ENCODE peak calls at places on chromosome 3, in eight cellular contexts. V is AG04449; R is GM23248; O is HFF-Myc; C is WERI-Rb-1; D is sigmoid colon; L is CD8-positive, alpha-beta T cell; J is AG09309. U is an unnamed sample.

GRCh38 chr3:72593881-72594397 is 254.3 kb downstream of the SHQ1 start:
- DNase-seq in D (no peak), O (no peak), C (peak; percentile 31), V (peak; percentile 4), J (no peak), R (peak; percentile 24), L (no peak), U (no peak)

GRCh38 chr3:69869643-69870042 is 129.9 kb upstream of the SAMMSON start:
- DNase-seq in J (no peak), O (no peak), V (no peak), C (no peak), L (no peak), D (no peak), R (peak; percentile 16), U (no peak)

GRCh38 chr3:120093119-120093922 is 926 bp downstream of the GSK3B start:
- DNase-seq in J (peak; percentile 53), O (peak; percentile 39), L (peak; percentile 14), R (peak; percentile 63), C (no peak), D (no peak), V (no peak), U (peak; percentile 52)

GRCh38 chr3:11434017-11434526 is 161.9 kb downstream of the ATG7 start:
- DNase-seq in D (peak; percentile 80), O (peak; percentile 70), R (peak; percentile 88), V (peak; percentile 58), L (no peak), C (no peak), J (peak; percentile 63), U (no peak)

GRCh38 chr3:62028236-62028635 is 345.1 kb downstream of the FEZF2 start:
- DNase-seq in D (no peak), L (no peak), C (no peak), R (no peak), V (no peak), O (no peak), J (no peak), U (no peak)

GRCh38 chr3:53242642-53243041 is 13.2 kb downstream of the TKT start:
- DNase-seq in V (no peak), D (no peak), C (no peak), R (peak; percentile 62), L (no peak), O (no peak), J (no peak), U (no peak)

GRCh38 chr3:64954995-64955636 is 267.3 kb upstream of the ADAMTS9 start:
- DNase-seq in L (no peak), R (no peak), O (no peak), C (no peak), V (no peak), D (no peak), J (no peak), U (no peak)

GRCh38 chr3:162295323-162295983 is 798.8 kb downstream of the OTOL1 start:
- DNase-seq in V (peak; percentile 95), R (peak; percentile 92), C (no peak), O (peak; percentile 54), D (no peak), J (peak; percentile 89), L (no peak), U (no peak)

GRCh38 chr3:185172086-185173049 is 19.5 kb upstream of the C3orf70 start:
- DNase-seq in C (no peak), L (no peak), V (no peak), R (no peak), D (no peak), J (no peak), O (no peak), U (no peak)

GRCh38 chr3:119175869-119176756 is 2.7 kb downstream of the UPK1B start:
- DNase-seq in J (peak; percentile 24), C (no peak), V (no peak), L (no peak), R (peak; percentile 89), O (no peak), D (no peak), U (no peak)

DNA sequence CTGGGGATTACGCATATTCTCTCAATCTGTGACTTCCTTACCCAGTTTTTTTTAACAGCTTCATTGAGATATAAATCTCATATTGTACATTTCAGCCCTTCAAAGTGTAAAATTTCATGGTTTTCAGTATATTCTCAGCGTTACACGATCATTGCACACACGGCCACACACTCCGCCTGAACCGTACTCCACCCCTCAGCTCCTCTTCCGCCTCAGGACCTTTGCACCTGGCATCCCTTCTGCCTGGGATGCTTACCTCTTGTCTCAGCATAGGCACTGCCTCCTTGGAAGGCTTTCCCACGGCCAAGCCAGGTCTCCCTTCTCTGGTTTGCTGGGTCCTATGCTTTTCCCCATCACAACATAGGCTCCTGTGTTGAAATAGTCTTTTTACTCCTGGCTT is 57.4 kb upstream of the NR2C2 start:
- DNase-seq in D (no peak), O (no peak), C (no peak), R (no peak), L (no peak), V (no peak), J (no peak), U (no peak)
- H3K4me3 ChIP-seq in D (no peak overlapping the region), O (no peak overlapping the region), C (no peak overlapping the region), R (no peak overlapping the region), L (no peak overlapping the region), V (no peak overlapping the region), J (no peak overlapping the region), U (no peak overlapping the region)

GRCh38 chr3:189119947-189120346 is 51.8 kb upstream of the TPRG1 start:
- DNase-seq in R (no peak), L (no peak), J (no peak), O (no peak), C (no peak), V (no peak), D (no peak), U (no peak)

GRCh38 chr3:189122120-189122519 is 49.7 kb upstream of the TPRG1 start:
- DNase-seq in O (no peak), D (no peak), V (no peak), R (no peak), J (no peak), C (no peak), L (no peak), U (no peak)

GRCh38 chr3:189122526-189123205 is 49.1 kb upstream of the TPRG1 start:
- DNase-seq in V (no peak), R (no peak), C (no peak), D (no peak), L (no peak), J (no peak), O (no peak), U (no peak)

GRCh38 chr3:189121088-189121487 is 50.7 kb upstream of the TPRG1 start:
- DNase-seq in C (no peak), R (no peak), V (no peak), L (no peak), O (no peak), D (no peak), J (no peak), U (no peak)

DNA sequence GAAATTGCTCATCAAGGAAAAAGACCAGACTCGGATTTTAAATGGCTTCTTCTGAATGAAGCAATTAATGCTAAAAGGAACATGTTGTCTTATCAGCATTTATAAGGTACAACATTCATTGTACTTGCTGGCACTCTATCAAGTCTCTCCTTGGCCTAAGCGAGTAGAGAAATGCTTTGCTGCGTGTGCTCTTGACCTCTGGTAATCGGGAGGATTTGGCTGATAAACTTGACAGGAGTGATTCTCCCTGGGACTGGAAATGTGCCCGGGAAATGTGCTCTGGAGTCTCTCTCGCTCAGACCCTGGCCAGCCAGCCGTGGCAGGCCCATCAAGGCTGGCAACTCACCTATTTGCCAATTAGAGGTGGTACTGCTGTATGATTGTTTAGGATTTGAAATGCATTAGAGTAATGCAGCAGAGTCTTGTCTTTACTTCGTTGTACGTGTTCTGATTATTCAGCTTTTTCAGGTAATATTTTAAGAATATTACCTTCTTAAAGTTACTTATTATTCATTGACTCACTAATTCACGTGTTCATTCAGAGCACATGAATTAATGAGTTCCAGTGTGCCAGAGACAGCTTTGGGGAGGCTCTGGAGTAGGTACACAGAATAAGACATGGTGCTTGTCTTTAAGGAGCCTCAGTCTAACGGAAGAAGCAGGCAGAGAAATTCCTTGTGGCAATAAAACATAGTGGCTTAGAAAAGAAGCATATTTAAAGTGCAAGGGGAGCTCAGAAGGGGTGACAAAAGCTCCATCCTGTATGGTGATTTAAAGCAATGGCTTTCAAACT is 48.0 kb upstream of the TPRG1 start:
- DNase-seq in L (no peak), J (no peak), V (no peak), D (peak; percentile 82), R (no peak), C (no peak), O (no peak), U (peak; percentile 53)
- H3K4me3 ChIP-seq in L (no peak overlapping the region), J (no peak overlapping the region), V (no peak overlapping the region), D (no peak overlapping the region), R (no peak overlapping the region), C (no peak overlapping the region), O (no peak overlapping the region), U (no peak overlapping the region)

GRCh38 chr3:116863842-116864626 is 154.5 kb downstream of the TUSC7 start:
- DNase-seq in R (peak; percentile 64), D (no peak), J (no peak), C (no peak), L (no peak), O (peak; percentile 2), V (no peak), U (no peak)
- H3K4me3 ChIP-seq in R (peak overlapping the region; percentile 74), D (peak overlapping the region; percentile 33), J (no peak overlapping the region), C (no peak overlapping the region), L (no peak overlapping the region), O (no peak overlapping the region), V (peak overlapping the region; percentile 56), U (no peak overlapping the region)

GRCh38 chr3:36909181-36909580 is 35.7 kb downstream of the TRANK1 start:
- DNase-seq in J (no peak), D (no peak), L (no peak), C (no peak), R (no peak), V (no peak), O (no peak), U (no peak)
- H3K4me3 ChIP-seq in J (no peak overlapping the region), D (no peak overlapping the region), L (no peak overlapping the region), C (no peak overlapping the region), R (no peak overlapping the region), V (no peak overlapping the region), O (no peak overlapping the region), U (no peak overlapping the region)

DNA sequence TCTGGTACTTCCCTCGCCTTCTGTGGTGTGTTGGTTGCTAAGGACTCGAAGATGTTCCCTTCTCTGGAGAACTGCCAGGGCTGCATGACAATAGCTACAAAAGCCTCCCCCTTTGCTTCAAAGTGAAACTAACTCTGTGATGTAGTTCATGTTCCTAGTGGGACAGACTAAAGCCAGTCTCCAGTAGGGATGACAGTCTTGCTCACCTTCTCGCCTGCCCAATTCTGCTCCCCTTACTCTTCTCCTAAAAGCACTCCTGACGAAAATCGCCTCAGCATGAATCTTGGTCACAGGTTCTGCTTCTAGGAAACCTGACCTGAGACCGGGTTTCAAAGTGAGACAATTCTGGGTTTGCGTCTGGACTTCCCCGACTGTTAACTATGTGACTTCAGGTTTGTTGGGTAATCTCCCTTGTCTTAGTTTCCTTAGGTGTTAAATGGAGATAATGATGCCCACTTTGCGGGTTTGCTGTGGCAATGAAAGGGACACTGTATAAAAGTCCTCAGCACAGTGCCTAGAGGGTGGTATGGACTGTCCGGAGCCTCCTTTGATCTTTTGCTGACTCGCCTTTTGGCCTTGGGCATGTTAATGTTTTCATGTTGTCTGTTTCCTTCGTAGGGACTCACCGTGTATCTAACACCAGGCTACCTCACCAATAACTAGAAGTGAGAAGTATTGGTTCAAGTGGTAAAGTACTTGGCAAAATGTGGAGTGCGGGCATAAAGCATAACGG is 24.9 kb upstream of the THRB start:
- DNase-seq in R (peak; percentile 47), V (no peak), J (no peak), O (no peak), D (no peak), L (no peak), C (no peak), U (no peak)
- H3K4me3 ChIP-seq in R (no peak overlapping the region), V (no peak overlapping the region), J (no peak overlapping the region), O (no peak overlapping the region), D (no peak overlapping the region), L (no peak overlapping the region), C (no peak overlapping the region), U (no peak overlapping the region)

GRCh38 chr3:152656207-152657001 is 178.5 kb upstream of the P2RY1 start:
- DNase-seq in O (no peak), D (no peak), R (no peak), J (no peak), L (no peak), V (no peak), C (no peak), U (no peak)
- H3K4me3 ChIP-seq in O (no peak overlapping the region), D (peak overlapping the region; percentile 2), R (no peak overlapping the region), J (no peak overlapping the region), L (no peak overlapping the region), V (no peak overlapping the region), C (no peak overlapping the region), U (no peak overlapping the region)